ENCODE peak calls at places on chromosomes 12 and 14, in ten cellular contexts. O is GM23248, C is colonic mucosa, R is hippocampal formation, M is H4, D is RWPE1, N is GDM1, V is natural killer cell, U is fibroblast of pulmonary artery, P is EH. E is an unnamed sample.

GRCh38 chr12:120625557-120626419 is 14.6 kb upstream of the CABP1 start:
- DNase-seq in O (no peak), C (peak), R (no peak), M (no peak), D (peak), N (no peak), V (no peak), U (no peak), P (no peak), E (no peak)

GRCh38 chr14:60981626-60982455 is 796 bp downstream of the SLC38A6 start:
- DNase-seq in O (peak), C (no peak), R (no peak), M (peak), D (peak), N (no peak), V (no peak), U (peak), P (peak), E (no peak)

GRCh38 chr14:89899917-89900680 is 54.4 kb downstream of the EFCAB11 start:
- DNase-seq in O (peak), C (no peak), R (peak), M (no peak), D (peak), N (no peak), V (no peak), U (peak), P (peak), E (no peak)

GRCh38 chr12:108807996-108808725 is 49.2 kb downstream of the SSH1 start:
- DNase-seq in O (peak), C (no peak), R (no peak), M (no peak), D (no peak), N (no peak), V (no peak), U (no peak), P (no peak), E (no peak)

GRCh38 chr14:69316449-69317391 is 56.8 kb downstream of the GALNT16 start:
- DNase-seq in O (peak), C (peak), R (no peak), M (peak), D (peak), N (no peak), V (no peak), U (peak), P (peak), E (peak)

GRCh38 chr12:14408208-14408607 is 42.7 kb downstream of the ATF7IP start:
- DNase-seq in O (peak), C (no peak), R (peak), M (peak), D (no peak), N (no peak), V (no peak), U (peak), P (peak), E (no peak)

GRCh38 chr14:68379510-68380303 is 413.2 kb downstream of the ZFP36L1 start:
- DNase-seq in O (peak), C (peak), R (no peak), M (no peak), D (no peak), N (no peak), V (peak), U (no peak), P (peak), E (no peak)

GRCh38 chr14:54377501-54377900 is 19.3 kb upstream of the CDKN3 start:
- DNase-seq in O (no peak), C (no peak), R (no peak), M (no peak), D (no peak), N (no peak), V (no peak), U (no peak), P (no peak), E (no peak)

GRCh38 chr12:26608706-26609105 is 224.3 kb downstream of the ITPR2 start:
- DNase-seq in O (peak), C (no peak), R (no peak), M (no peak), D (no peak), N (no peak), V (no peak), U (no peak), P (peak), E (no peak)

GRCh38 chr12:57936513-57936883 is 4.9 kb upstream of the ATP23 start:
- DNase-seq in O (no peak), C (no peak), R (no peak), M (no peak), D (no peak), N (no peak), V (no peak), U (no peak), P (no peak), E (no peak)

GRCh38 chr12:51590347-51591019 is 550 bp upstream of the SCN8A start:
- DNase-seq in O (peak), C (peak), R (peak), M (peak), D (peak), N (peak), V (peak), U (peak), P (peak), E (no peak)

GRCh38 chr14:101775756-101776292 is 14.3 kb downstream of the PPP2R5C start:
- DNase-seq in O (no peak), C (no peak), R (no peak), M (no peak), D (no peak), N (no peak), V (no peak), U (no peak), P (no peak), E (no peak)

E was measured in right atrium auricular region.